ENCODE peak calls at places on chromosomes 12 and 14, in nine cellular contexts. M is esophagus muscularis mucosa, G is GM23338, Z is transverse colon, N is HCT116, L is sigmoid colon, O is spleen, U is Panc1, F is stomach. W is an unnamed sample.

GRCh38 chr12:96164951-96165858 is 29.0 kb upstream of the ELK3 start:
- DNase-seq in M (no peak), G (no peak), Z (no peak), N (no peak), L (no peak), O (peak), U (no peak), F (no peak), W (no peak)

GRCh38 chr14:72892879-72893635 is 844 bp downstream of the DPF3 start:
- DNase-seq in M (no peak), G (peak), Z (peak), N (no peak), L (no peak), O (peak), U (no peak), F (no peak), W (no peak)

GRCh38 chr12:81930037-81930436 is 170.9 kb upstream of the PPFIA2 start:
- DNase-seq in M (no peak), G (no peak), Z (no peak), N (no peak), L (no peak), O (no peak), U (no peak), F (no peak), W (no peak)

GRCh38 chr14:75229923-75230792 is 48.5 kb upstream of the FOS start:
- DNase-seq in M (no peak), G (peak), Z (peak), N (peak), L (no peak), O (peak), U (no peak), F (peak), W (no peak)

GRCh38 chr12:29726321-29726692 is 57.4 kb downstream of the TMTC1 start:
- DNase-seq in M (no peak), G (no peak), Z (no peak), N (no peak), L (no peak), O (no peak), U (no peak), F (no peak), W (no peak)

GRCh38 chr12:42625611-42626010 is 36.1 kb upstream of the PRICKLE1 start:
- DNase-seq in M (no peak), G (no peak), Z (no peak), N (no peak), L (no peak), O (no peak), U (no peak), F (no peak), W (no peak)

GRCh38 chr12:26100966-26101744 is 23.7 kb downstream of the BHLHE41 start:
- DNase-seq in M (no peak), G (no peak), Z (peak), N (no peak), L (no peak), O (no peak), U (no peak), F (peak), W (no peak)

GRCh38 chr14:103391048-103391447 is 5.8 kb downstream of the MARK3 start:
- DNase-seq in M (no peak), G (peak), Z (peak), N (peak), L (no peak), O (no peak), U (no peak), F (no peak), W (no peak)

GRCh38 chr12:54216580-54217308 is 28.0 kb upstream of the SMUG1 start:
- DNase-seq in M (no peak), G (peak), Z (peak), N (peak), L (peak), O (peak), U (peak), F (peak), W (peak)

GRCh38 chr14:56102901-56103409 is 15.3 kb upstream of the PELI2 start:
- DNase-seq in M (no peak), G (no peak), Z (no peak), N (no peak), L (no peak), O (no peak), U (no peak), F (no peak), W (no peak)

GRCh38 chr12:120928864-120929652 is 24.9 kb upstream of the SPPL3 start:
- DNase-seq in M (no peak), G (peak), Z (peak), N (peak), L (no peak), O (peak), U (no peak), F (peak), W (no peak)

GRCh38 chr14:35399083-35399807 is 5.3 kb downstream of the NFKBIA start:
- DNase-seq in M (no peak), G (no peak), Z (no peak), N (no peak), L (no peak), O (no peak), U (no peak), F (no peak), W (no peak)

GRCh38 chr12:52526511-52526951 is 6.3 kb upstream of the KRT5 start:
- DNase-seq in M (no peak), G (no peak), Z (no peak), N (no peak), L (no peak), O (no peak), U (no peak), F (no peak), W (no peak)

GRCh38 chr14:69354383-69355154 is 43.5 kb downstream of the ERH start:
- DNase-seq in M (no peak), G (no peak), Z (peak), N (no peak), L (peak), O (peak), U (no peak), F (peak), W (no peak)

GRCh38 chr12:95848575-95849388 is 10.0 kb upstream of the SNRPF start:
- DNase-seq in M (no peak), G (peak), Z (peak), N (no peak), L (no peak), O (no peak), U (no peak), F (peak), W (no peak)

GRCh38 chr12:33892425-33892824 is 129.9 kb upstream of the ALG10 start:
- DNase-seq in M (no peak), G (no peak), Z (no peak), N (no peak), L (no peak), O (no peak), U (no peak), F (no peak), W (no peak)

GRCh38 chr14:36663404-36664321 is 2.0 kb downstream of the PAX9 start:
- DNase-seq in M (no peak), G (peak), Z (no peak), N (no peak), L (no peak), O (no peak), U (no peak), F (no peak), W (peak)

GRCh38 chr12:58117201-58117600 is 175.8 kb downstream of the ATP23 start:
- DNase-seq in M (no peak), G (no peak), Z (no peak), N (no peak), L (no peak), O (no peak), U (no peak), F (no peak), W (no peak)

GRCh38 chr12:128450810-128451209 is 183.8 kb downstream of the TMEM132C start:
- DNase-seq in M (no peak), G (no peak), Z (no peak), N (no peak), L (no peak), O (no peak), U (no peak), F (no peak), W (no peak)

GRCh38 chr14:38350102-38350501 is 94.2 kb upstream of the CLEC14A start:
- DNase-seq in M (no peak), G (no peak), Z (no peak), N (no peak), L (no peak), O (no peak), U (no peak), F (no peak), W (no peak)

GRCh38 chr14:101333335-101334280 is 227.7 kb upstream of the DIO3 start:
- DNase-seq in M (peak), G (no peak), Z (no peak), N (no peak), L (no peak), O (no peak), U (no peak), F (no peak), W (no peak)

GRCh38 chr12:86052921-86053320 is 178.8 kb downstream of the NTS start:
- DNase-seq in M (no peak), G (no peak), Z (no peak), N (no peak), L (no peak), O (no peak), U (no peak), F (no peak), W (no peak)

GRCh38 chr12:71626768-71627167 is 36.9 kb downstream of the ZFC3H1 start:
- DNase-seq in M (no peak), G (no peak), Z (no peak), N (no peak), L (no peak), O (no peak), U (no peak), F (no peak), W (no peak)

GRCh38 chr12:116177017-116177416 is 100.5 kb downstream of the MED13L start:
- DNase-seq in M (no peak), G (no peak), Z (no peak), N (no peak), L (no peak), O (no peak), U (no peak), F (no peak), W (no peak)

GRCh38 chr14:102317564-102318248 is 1.8 kb upstream of the ZNF839 start:
- DNase-seq in M (no peak), G (peak), Z (peak), N (no peak), L (peak), O (peak), U (no peak), F (no peak), W (no peak)

GRCh38 chr14:85529803-85530574 is at the start of gene FLRT2:
- DNase-seq in M (no peak), G (peak), Z (no peak), N (no peak), L (peak), O (peak), U (no peak), F (peak), W (peak)

GRCh38 chr12:111430418-111431353 is 25.0 kb downstream of the SH2B3 start:
- DNase-seq in M (no peak), G (no peak), Z (no peak), N (no peak), L (no peak), O (no peak), U (no peak), F (no peak), W (no peak)

GRCh38 chr12:30533518-30533917 is 162.2 kb downstream of the IPO8 start:
- DNase-seq in M (no peak), G (no peak), Z (no peak), N (no peak), L (no peak), O (no peak), U (no peak), F (no peak), W (no peak)

GRCh38 chr12:102438823-102439205 is 41.5 kb downstream of the IGF1 start:
- DNase-seq in M (no peak), G (no peak), Z (no peak), N (no peak), L (no peak), O (no peak), U (no peak), F (no peak), W (no peak)

GRCh38 chr12:47219243-47219642 is 139.5 kb upstream of the AMIGO2 start:
- DNase-seq in M (no peak), G (no peak), Z (no peak), N (no peak), L (no peak), O (no peak), U (peak), F (no peak), W (no peak)

GRCh38 chr12:67111182-67111581 is 158.0 kb upstream of the CAND1 start:
- DNase-seq in M (no peak), G (no peak), Z (no peak), N (no peak), L (no peak), O (no peak), U (no peak), F (no peak), W (no peak)

GRCh38 chr12:111792155-111792876 is 25.6 kb downstream of the ALDH2 start:
- DNase-seq in M (no peak), G (no peak), Z (peak), N (no peak), L (peak), O (no peak), U (no peak), F (peak), W (peak)

GRCh38 chr12:111672822-111673381 is 12.9 kb downstream of the BRAP start:
- DNase-seq in M (no peak), G (no peak), Z (no peak), N (no peak), L (no peak), O (no peak), U (no peak), F (no peak), W (peak)

GRCh38 chr12:12379831-12380730 is 23.2 kb downstream of the BORCS5 start:
- DNase-seq in M (no peak), G (no peak), Z (no peak), N (no peak), L (no peak), O (no peak), U (no peak), F (no peak), W (no peak)

GRCh38 chr12:102534899-102535298 is 54.5 kb upstream of the IGF1 start:
- DNase-seq in M (no peak), G (no peak), Z (no peak), N (no peak), L (no peak), O (no peak), U (no peak), F (no peak), W (peak)

GRCh38 chr14:89855961-89856360 is 98.6 kb downstream of the EFCAB11 start:
- DNase-seq in M (no peak), G (no peak), Z (no peak), N (no peak), L (no peak), O (no peak), U (no peak), F (no peak), W (no peak)

DNA sequence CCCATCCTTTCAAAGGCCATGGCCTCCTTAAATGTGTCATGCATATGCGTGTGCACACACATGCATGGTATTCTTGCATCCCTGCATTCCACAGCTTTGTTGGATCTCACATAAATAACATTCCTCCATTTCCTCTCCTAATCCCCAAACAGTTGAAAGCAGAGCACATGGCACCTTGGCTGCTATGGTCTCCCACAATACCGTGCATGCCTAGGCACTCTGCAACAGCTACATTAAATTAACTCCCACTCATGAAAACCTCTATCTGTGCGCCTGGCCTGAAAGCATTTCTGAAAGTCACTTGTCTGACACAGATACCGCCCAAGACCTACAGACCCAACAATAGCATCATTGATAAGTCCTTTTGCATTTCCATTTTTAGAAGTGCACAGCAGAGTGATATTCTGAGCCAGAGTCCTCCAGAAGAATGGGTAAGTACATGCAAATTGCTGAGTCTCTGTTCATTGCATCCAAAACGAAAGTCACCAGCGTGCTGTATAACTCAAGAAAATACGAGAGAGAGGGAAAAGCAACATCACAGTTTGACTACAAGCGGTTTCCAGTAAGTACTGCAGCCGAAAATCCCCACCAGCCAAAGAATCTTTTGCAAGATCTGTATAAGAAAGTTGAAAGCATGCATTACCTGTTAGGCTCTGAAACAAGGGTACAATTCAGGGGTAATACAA is 436 bp downstream of the ASB2 start:
- DNase-seq in M (no peak), G (no peak), Z (no peak), N (no peak), L (no peak), O (no peak), U (no peak), F (no peak), W (no peak)
- H3K4me3 ChIP-seq in M (peak), G (no peak), Z (peak), N (no peak), L (peak), O (peak), U (no peak), F (peak), W (peak)

DNA sequence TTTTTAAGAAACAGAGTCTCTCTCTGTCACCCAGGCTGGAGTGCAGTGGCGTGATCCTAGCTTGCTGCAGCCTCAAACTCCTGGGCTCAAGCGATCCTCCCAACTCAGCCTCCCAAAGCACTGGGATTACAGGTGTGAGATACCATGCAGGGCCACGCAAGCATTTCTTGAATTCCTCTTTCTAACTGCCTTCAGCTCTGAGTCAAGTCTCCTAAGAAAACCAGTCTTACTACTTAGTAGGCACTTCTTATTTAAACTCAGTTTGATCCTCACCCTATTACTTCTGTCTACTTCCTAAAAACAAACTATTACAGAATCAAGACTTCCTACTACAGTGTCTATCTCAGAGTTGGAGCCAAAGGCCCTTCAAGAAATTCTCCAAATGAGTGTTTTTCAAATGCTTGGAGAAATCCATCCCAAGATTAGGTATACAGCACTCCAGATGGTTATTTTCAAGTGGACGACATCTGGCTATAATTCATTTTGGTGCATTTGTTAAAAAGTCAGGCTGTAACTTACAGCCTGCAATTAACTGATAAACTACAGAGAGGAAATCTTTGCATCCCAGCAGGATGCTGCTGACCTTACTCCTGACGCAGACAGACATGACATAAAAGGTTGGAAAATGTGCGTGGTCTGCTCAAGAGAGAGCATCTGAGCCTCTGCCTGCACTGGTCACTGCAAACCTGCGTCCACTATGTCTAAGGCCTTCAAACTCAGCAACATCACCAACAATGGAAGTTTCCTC is 34.8 kb downstream of the SSH1 start:
- DNase-seq in M (no peak), G (no peak), Z (no peak), N (no peak), L (no peak), O (peak), U (no peak), F (no peak), W (no peak)
- TF ChIP-seq POLR2AphosphoS5 in M (no peak), G (no peak), Z (no peak), N (peak), L (no peak), O (no peak), U (no peak), F (no peak), W (peak)

GRCh38 chr14:88496414-88496813 is 58.4 kb downstream of the PTPN21 start:
- DNase-seq in M (no peak), G (no peak), Z (no peak), N (no peak), L (no peak), O (no peak), U (no peak), F (no peak), W (no peak)
- H3K4me3 ChIP-seq in M (no peak), G (no peak), Z (no peak), N (no peak), L (no peak), O (no peak), U (no peak), F (no peak), W (no peak)

GRCh38 chr12:100913872-100914600 is 119.5 kb downstream of the ANO4 start:
- DNase-seq in M (no peak), G (no peak), Z (no peak), N (no peak), L (no peak), O (no peak), U (no peak), F (no peak), W (no peak)
- TF ChIP-seq POLR2AphosphoS5 in M (no peak), G (no peak), Z (no peak), N (no peak), L (no peak), O (no peak), U (no peak), F (no peak), W (no peak)

GRCh38 chr12:51392556-51393237 is 1.5 kb upstream of the GALNT6 start:
- DNase-seq in M (no peak), G (peak), Z (peak), N (no peak), L (no peak), O (no peak), U (no peak), F (no peak), W (no peak)
- H3K4me3 ChIP-seq in M (peak), G (peak), Z (peak), N (peak), L (peak), O (peak), U (no peak), F (peak), W (peak)

DNA sequence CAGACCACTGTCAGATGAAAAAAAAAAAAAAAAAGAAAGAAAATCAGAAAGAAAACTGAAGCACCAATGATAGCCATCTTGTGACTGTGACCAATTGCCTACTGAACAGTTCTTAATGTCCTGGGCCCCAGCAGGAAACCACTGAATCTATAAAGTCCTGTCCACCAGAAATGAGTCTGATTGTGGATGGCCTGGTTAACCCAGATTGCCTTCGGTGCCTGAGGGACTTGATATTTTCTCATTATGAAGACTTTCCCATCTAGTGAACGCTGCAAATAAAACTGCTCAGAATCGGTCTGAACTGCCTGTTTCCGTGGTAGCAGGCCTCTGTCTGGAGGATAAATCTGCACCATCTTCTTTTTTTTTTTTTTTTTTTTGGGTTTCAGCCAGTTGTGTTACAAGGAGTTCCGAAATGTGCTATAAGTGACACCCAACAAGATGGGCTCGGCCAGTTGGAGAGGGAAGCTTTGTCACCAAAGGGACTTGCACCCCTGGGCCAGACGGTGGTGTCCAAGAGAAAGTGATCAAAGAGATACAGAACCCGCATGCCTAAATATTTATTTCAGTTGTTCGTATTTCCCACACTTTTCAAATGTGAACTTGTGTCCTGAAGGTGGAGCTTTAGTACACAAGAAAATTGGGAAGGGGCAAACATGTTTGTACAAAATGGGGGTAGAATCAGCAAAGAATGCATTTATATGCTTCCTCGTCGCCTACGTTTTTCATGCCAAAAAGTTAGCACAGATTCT is 3.0 kb upstream of the PLXNC1 start:
- DNase-seq in M (no peak), G (no peak), Z (no peak), N (peak), L (no peak), O (no peak), U (no peak), F (no peak), W (no peak)
- TF ChIP-seq POLR2AphosphoS5 in M (no peak), G (no peak), Z (no peak), N (no peak), L (no peak), O (no peak), U (no peak), F (no peak), W (no peak)